ENCODE peak calls at places on chromosomes 12 and 14, in five cellular contexts. A is A549, F is fibroblast of lung, Q is GM23248, S is endothelial cell of umbilical vein. H is an unnamed sample.

GRCh38 chr12:101010881-101011280 is 199.2 kb downstream of the SLC5A8 start:
- DNase-seq in S (no peak), Q (no peak), F (no peak), A (no peak), H (no peak)

GRCh38 chr14:97820781-97821180 is 1023.6 kb downstream of the VRK1 start:
- DNase-seq in S (no peak), F (no peak), A (no peak), Q (no peak), H (no peak)

GRCh38 chr12:6215120-6215807 is 15.1 kb downstream of the CD9 start:
- DNase-seq in F (no peak), Q (no peak), A (peak), S (no peak), H (no peak)

GRCh38 chr14:96592591-96593388 is 90.6 kb downstream of the PAPOLA start:
- DNase-seq in A (peak), F (peak), S (peak), Q (peak), H (no peak)

GRCh38 chr12:108896817-108897216 is 16.9 kb downstream of the DAO start:
- DNase-seq in Q (no peak), A (no peak), S (no peak), F (no peak), H (no peak)

GRCh38 chr12:2988494-2988893 is 29.3 kb downstream of the TEAD4 start:
- DNase-seq in F (no peak), S (no peak), Q (no peak), A (no peak), H (no peak)

GRCh38 chr12:64678835-64679234 is 68.5 kb downstream of the RASSF3 start:
- DNase-seq in S (no peak), Q (no peak), A (no peak), F (no peak), H (no peak)

GRCh38 chr14:95023115-95023514 is 134.2 kb downstream of the DICER1 start:
- DNase-seq in A (no peak), Q (no peak), F (no peak), S (no peak), H (no peak)

GRCh38 chr14:95018845-95019244 is 138.5 kb downstream of the DICER1 start:
- DNase-seq in Q (peak), A (no peak), S (no peak), F (peak), H (no peak)

GRCh38 chr12:92411687-92412086 is 266.0 kb upstream of the BTG1 start:
- DNase-seq in S (peak), A (no peak), F (no peak), Q (no peak), H (no peak)

GRCh38 chr12:9064201-9064814 is 51.4 kb downstream of the A2M start:
- DNase-seq in A (peak), Q (peak), S (peak), F (peak), H (peak)

GRCh38 chr12:131242741-131243496 is 289.2 kb downstream of the ADGRD1 start:
- DNase-seq in F (no peak), Q (peak), S (no peak), A (peak), H (peak)

GRCh38 chr14:31992051-31992450 is 85.1 kb upstream of the ARHGAP5 start:
- DNase-seq in F (peak), A (no peak), S (no peak), Q (peak), H (peak)

GRCh38 chr14:75861161-75861621 is 120.6 kb downstream of the TGFB3 start:
- DNase-seq in F (peak), S (no peak), Q (peak), A (no peak), H (peak)

GRCh38 chr14:22505751-22506710 is 83.0 kb downstream of the DAD1 start:
- DNase-seq in F (no peak), S (no peak), Q (no peak), A (no peak), H (no peak)

GRCh38 chr14:23164250-23164649 is 19.2 kb downstream of the SLC7A8 start:
- DNase-seq in Q (no peak), S (no peak), F (peak), A (no peak), H (no peak)

GRCh38 chr14:55388160-55388559 is 23.5 kb downstream of the ATG14 start:
- DNase-seq in Q (peak), S (no peak), F (peak), A (no peak), H (peak)

GRCh38 chr14:55383541-55384140 is 28.0 kb downstream of the ATG14 start:
- DNase-seq in S (no peak), A (no peak), Q (no peak), F (no peak), H (no peak)

GRCh38 chr14:55384536-55384935 is 27.1 kb downstream of the ATG14 start:
- DNase-seq in F (no peak), S (no peak), Q (no peak), A (no peak), H (no peak)

GRCh38 chr14:55386037-55386798 is 25.4 kb downstream of the ATG14 start:
- DNase-seq in A (no peak), Q (no peak), S (no peak), F (no peak), H (no peak)

DNA sequence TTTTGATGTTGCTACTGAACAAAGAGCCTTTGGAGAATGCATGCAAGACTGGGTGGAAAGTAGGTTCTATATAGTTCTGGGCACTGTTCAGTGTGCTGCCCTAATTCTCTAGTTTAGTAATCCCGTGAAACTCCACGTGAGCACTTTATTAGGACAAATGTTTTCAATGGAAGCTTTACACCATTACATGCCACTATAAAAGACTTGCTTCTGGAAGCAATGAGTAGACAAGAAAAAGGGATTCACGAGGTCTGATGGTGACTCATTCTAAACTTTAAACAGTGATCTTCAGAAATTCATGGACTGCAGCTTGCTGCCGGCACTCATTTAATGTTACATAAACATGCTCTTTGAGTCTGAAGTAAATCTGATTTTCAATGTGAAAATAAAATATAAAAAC is 22.3 kb downstream of the ATG14 start:
- DNase-seq in Q (peak), F (peak), A (no peak), S (no peak), H (peak)
- H3K4me2 ChIP-seq in Q (peak), F (peak), A (no peak), S (no peak), H (peak)

DNA sequence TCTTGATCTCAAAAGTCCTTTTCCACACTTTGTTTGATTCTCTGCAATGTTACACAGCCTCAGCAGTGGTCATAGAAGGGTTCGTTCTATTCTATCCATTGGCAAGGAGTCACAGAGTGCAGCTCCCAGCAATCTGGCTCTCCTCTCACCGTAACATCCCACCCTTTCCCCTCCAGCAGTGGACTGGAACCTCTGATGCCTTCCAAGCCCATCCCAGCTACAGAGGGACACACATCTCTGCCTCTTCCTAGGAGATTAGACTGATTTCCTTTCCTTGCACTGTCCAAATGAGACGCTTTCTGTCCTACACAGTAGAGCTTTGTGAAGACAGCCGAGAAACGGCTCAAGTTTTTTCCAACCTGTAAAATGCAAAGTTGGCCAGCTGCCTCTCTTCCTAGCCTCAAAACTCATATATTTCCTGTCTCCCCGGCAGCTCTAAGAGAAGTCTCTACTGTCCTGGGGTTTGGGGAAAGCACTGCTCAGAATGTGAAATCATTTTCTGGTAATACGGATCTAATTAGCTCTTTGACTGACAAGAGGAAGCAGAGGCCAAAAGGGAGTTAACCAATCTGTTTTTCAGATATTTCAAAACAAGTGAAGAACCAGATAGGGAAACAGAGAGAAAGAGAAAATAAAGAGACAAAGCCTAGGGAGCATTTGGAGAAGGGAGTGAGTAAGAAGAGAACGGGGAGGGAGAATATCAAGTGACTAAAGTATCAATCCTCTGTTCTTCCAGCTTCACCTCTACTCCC is 528 bp downstream of the NINJ2 start:
- DNase-seq in A (no peak), S (no peak), Q (peak), F (no peak), H (no peak)
- H3K4me3 ChIP-seq in A (no peak), S (no peak), Q (peak), F (peak), H (no peak)

DNA sequence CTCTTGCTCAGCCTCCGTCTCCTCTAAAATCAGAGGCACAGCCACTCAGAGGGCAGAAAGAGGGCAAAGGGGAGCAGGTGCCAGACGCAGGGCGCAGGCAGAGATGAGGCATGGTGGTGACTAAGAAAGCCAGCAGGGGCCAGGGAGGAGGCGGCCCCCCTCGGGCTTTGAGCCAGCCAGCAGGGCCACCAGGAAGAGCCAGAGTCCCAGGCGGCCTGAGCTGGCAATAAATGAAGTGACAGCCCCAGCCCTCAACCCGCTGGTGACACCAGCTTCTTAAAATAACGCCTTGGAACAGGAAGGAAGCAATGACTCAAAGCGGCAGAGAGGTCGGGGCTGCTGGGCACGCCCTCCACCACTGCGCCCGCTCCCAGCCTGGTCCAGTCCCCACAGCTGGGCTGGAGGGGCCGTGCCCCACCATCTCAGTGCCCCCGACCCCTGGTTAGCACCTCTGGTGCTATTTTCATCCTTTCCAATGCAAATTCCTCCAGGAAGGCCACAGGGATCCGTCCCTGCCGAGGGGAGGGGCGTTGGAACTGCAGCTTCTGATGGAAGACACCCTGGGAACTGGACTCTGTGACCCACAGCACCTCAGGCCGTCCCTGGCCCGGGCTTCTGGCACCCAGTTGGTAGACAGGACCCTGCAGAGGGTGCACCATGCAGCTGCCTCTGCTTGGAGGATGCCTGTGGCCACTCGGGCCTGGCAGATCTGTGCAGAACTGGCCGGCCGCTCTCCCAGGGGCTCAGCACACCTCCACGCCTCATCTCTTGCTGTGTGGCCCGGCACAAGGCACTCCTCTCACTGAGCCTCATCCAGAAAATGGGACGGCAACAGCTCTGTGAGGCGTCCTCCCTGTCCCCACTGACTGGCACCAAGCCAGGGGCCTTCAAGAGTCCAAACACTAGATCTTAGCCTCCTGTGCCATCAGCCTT is 113.7 kb downstream of the NCOR2 start:
- DNase-seq in Q (peak), A (peak), F (peak), S (peak), H (peak)
- H3K4me2 ChIP-seq in Q (no peak), A (peak), F (no peak), S (no peak), H (peak)

DNA sequence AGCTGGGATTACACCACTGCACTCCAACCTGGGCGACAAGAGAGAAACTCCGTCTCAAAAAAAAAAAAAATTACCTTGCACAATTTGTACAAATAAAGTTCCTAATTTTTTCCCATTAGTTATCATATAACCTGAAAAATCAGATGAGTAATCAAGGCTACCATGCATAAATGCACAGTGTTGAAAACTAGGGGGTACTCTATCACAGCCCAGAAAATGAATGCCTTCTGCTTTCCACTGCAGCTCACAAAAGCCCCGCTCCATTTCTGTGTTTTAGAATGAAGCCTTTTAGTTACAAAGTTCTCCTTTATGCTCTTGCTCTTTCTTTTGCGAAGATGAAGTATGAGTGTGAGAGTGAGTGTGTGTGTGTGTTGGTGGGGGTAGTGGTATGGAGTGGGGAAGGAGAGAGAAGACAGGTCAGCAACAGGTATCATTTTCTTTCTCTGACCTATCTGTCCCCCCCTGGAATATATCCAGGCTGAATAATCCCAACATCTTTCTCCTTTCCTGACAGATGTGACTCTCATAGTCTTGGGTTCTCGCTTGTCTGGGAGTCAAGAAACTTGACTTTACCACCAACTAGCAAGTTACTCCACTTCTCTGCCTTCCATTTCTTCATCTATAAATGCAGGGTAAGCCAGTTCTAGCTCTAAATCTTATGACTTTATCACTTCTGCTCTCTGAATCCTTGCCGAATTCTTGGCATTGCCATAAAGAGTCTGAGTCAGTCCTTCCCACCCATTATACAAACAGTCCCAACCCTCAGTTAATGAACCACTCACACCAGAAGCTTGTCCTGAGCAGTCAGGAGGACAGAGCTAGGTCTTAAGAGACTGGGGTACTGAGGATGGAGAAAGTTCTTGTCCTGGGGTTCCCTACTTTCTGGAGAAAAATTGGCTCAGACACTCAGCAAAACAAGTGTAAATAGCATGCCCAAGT is 16.1 kb downstream of the BIN2 start:
- DNase-seq in Q (peak), A (peak), S (peak), F (peak), H (peak)
- H3K4me3 ChIP-seq in Q (peak), A (peak), S (no peak), F (no peak), H (peak)